ENCODE peak calls at places on chromosomes 2 and 18, in five cellular contexts. U, D, L, B and G are unnamed samples.

GRCh38 chr18:49691177-49691608 is 122.1 kb downstream of the ACAA2 start:
- DNase-seq in U (no peak), D (no peak), L (no peak), B (peak), G (no peak)

GRCh38 chr18:70380915-70381896 is 92.4 kb downstream of the SOCS6 start:
- DNase-seq in U (peak), D (no peak), L (peak), B (no peak), G (no peak)

GRCh38 chr2:238948765-238949641 is 101.1 kb downstream of the TWIST2 start:
- DNase-seq in U (no peak), D (no peak), L (no peak), B (peak), G (no peak)

GRCh38 chr2:220273082-220273481 is 645.7 kb downstream of the SLC4A3 start:
- DNase-seq in U (no peak), D (no peak), L (no peak), B (peak), G (no peak)

GRCh38 chr18:9102391-9103216 is at the start of gene NDUFV2:
- DNase-seq in U (peak), D (peak), L (peak), B (peak), G (peak)

GRCh38 chr18:57210101-57210661 is 63.3 kb downstream of the BOD1L2 start:
- DNase-seq in U (peak), D (no peak), L (peak), B (peak), G (no peak)

GRCh38 chr2:223612501-223612900 is 10.3 kb upstream of the SCG2 start:
- DNase-seq in U (no peak), D (no peak), L (no peak), B (no peak), G (no peak)

GRCh38 chr2:88265352-88265960 is 95.3 kb downstream of the THNSL2 start:
- DNase-seq in U (no peak), D (no peak), L (peak), B (peak), G (no peak)

GRCh38 chr2:173964565-173965371 is 405 bp downstream of the SP3 start:
- DNase-seq in U (peak), D (peak), L (peak), B (peak), G (peak)

GRCh38 chr18:9802774-9803697 is 82.7 kb upstream of the TXNDC2 start:
- DNase-seq in U (peak), D (no peak), L (no peak), B (no peak), G (no peak)

GRCh38 chr18:21272016-21272582 is 30.1 kb downstream of the GREB1L start:
- DNase-seq in U (no peak), D (no peak), L (no peak), B (no peak), G (no peak)

GRCh38 chr18:76459687-76460350 is 35.2 kb downstream of the ZNF516 start:
- DNase-seq in U (no peak), D (no peak), L (peak), B (peak), G (no peak)

GRCh38 chr2:240916571-240917008 is 10.5 kb downstream of the CROCC2 start:
- DNase-seq in U (peak), D (no peak), L (peak), B (peak), G (peak)

GRCh38 chr18:58565021-58565420 is 63.9 kb downstream of the ALPK2 start:
- DNase-seq in U (no peak), D (peak), L (no peak), B (no peak), G (no peak)

GRCh38 chr2:105177008-105177407 is 64.5 kb upstream of the GPR45 start:
- DNase-seq in U (no peak), D (no peak), L (no peak), B (no peak), G (no peak)

GRCh38 chr2:216017365-216017764 is 4.0 kb upstream of the MREG start:
- DNase-seq in U (no peak), D (peak), L (no peak), B (peak), G (peak)

GRCh38 chr18:76380791-76381405 is 114.1 kb downstream of the ZNF516 start:
- DNase-seq in U (peak), D (peak), L (no peak), B (no peak), G (no peak)

GRCh38 chr2:232924433-232924832 is 54.4 kb downstream of the SNORC start:
- DNase-seq in U (no peak), D (no peak), L (no peak), B (no peak), G (no peak)

GRCh38 chr2:219057709-219058540 is 2.8 kb downstream of the IHH start:
- DNase-seq in U (peak), D (peak), L (peak), B (peak), G (peak)

GRCh38 chr18:22385718-22386117 is 32.0 kb downstream of the CTAGE1 start:
- DNase-seq in U (no peak), D (no peak), L (no peak), B (peak), G (no peak)

GRCh38 chr2:38268001-38268400 is 109.1 kb downstream of the ATL2 start:
- DNase-seq in U (no peak), D (no peak), L (no peak), B (no peak), G (no peak)

GRCh38 chr18:37565138-37565984 is at the start of gene CELF4:
- DNase-seq in U (peak), D (no peak), L (peak), B (no peak), G (peak)

GRCh38 chr2:27118525-27119329 is at the start of gene CGREF1:
- DNase-seq in U (peak), D (no peak), L (peak), B (peak), G (peak)

DNA sequence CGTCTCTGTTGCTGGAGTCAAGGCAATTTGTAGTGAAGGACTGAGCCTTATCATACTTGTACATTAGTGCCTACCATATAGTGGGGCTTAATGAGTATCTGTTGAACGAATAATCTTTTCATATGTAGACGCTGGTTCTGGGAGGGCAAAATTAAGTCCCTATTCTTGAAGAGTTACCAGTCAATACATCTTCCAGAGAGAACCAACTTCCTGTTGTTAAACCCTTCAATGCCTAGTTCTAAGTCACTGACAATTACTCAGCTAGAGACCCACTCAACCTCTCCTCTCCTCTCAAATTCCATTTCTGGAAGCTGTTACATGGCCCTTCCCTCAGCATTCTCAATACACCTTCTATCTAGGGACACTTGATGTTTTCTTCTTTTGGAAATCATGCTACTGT is 1.1 kb upstream of the MOB4 start:
- DNase-seq in U (no peak), D (peak), L (no peak), B (peak), G (peak)
- TF ChIP-seq EZH2phosphoT487 in U (no peak), D (no peak), L (no peak), B (no peak), G (no peak)

GRCh38 chr2:150388289-150388625 is 99.2 kb downstream of the RND3 start:
- DNase-seq in U (no peak), D (no peak), L (no peak), B (no peak), G (no peak)
- TF ChIP-seq EZH2phosphoT487 in U (no peak), D (no peak), L (no peak), B (no peak), G (no peak)

DNA sequence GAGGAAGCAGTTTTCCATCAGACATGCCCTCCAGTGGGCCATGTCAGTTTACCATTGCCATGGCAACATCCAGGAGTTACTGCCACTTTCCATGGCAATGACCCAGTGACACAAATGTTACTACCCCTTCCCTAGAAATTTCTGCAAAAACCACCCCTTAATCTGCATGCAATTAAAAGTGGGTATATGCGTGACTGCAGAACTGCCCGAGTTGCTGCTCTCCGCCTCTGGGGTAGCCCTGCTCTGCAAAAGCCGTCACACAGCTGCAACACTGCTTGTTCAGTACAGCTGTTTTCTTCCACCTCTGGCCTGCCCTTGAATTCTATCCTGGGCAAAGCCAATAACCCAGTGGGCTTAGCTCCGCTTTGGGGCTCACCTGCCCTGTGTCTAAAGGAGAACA is 58.6 kb downstream of the TMEM18 start:
- DNase-seq in U (no peak), D (no peak), L (no peak), B (no peak), G (no peak)
- TF ChIP-seq EZH2phosphoT487 in U (no peak), D (no peak), L (no peak), B (no peak), G (no peak)

GRCh38 chr2:28654286-28654980 is 97.2 kb upstream of the PPP1CB start:
- DNase-seq in U (no peak), D (no peak), L (no peak), B (no peak), G (no peak)

GRCh38 chr2:28658369-28658768 is 93.3 kb upstream of the PPP1CB start:
- DNase-seq in U (no peak), D (no peak), L (peak), B (peak), G (no peak)

GRCh38 chr2:28654981-28655322 is 96.7 kb upstream of the PPP1CB start:
- DNase-seq in U (no peak), D (no peak), L (peak), B (peak), G (no peak)

GRCh38 chr2:28659127-28659526 is 92.5 kb upstream of the PPP1CB start:
- DNase-seq in U (no peak), D (no peak), L (no peak), B (no peak), G (no peak)

GRCh38 chr2:28656937-28657615 is 94.6 kb upstream of the PPP1CB start:
- DNase-seq in U (no peak), D (no peak), L (no peak), B (peak), G (no peak)
- TF ChIP-seq EZH2phosphoT487 in U (no peak), D (no peak), L (no peak), B (no peak), G (no peak)

GRCh38 chr2:66839551-66840320 is 404.8 kb downstream of the MEIS1 start:
- DNase-seq in U (no peak), D (no peak), L (peak), B (peak), G (no peak)
- TF ChIP-seq EZH2phosphoT487 in U (no peak), D (no peak), L (no peak), B (no peak), G (no peak)

DNA sequence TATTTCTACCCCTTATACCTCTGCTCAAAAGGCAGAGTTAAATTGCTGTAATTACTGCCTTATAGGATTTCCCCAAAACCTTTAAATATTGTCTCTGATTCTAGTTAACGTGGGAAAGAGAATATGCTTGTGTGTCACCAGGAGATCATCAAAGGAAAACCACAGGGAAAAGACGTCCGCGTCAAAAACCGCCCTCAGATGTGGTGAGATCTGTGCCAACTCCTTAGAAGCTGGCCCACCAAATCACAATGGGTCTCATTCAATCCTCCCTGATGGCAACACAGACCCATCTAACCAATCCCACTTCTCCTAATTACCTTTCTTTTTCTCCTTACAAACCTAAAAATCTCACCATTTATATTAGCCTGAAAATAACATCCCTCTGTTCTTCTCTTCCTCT is 25.4 kb downstream of the VPS54 start:
- DNase-seq in U (no peak), D (no peak), L (no peak), B (no peak), G (no peak)
- TF ChIP-seq EZH2phosphoT487 in U (no peak), D (no peak), L (no peak), B (no peak), G (no peak)

GRCh38 chr2:146916914-146917313 is 927.9 kb upstream of the ACVR2A start:
- DNase-seq in U (peak), D (no peak), L (no peak), B (no peak), G (no peak)

GRCh38 chr2:146917430-146918037 is 927.3 kb upstream of the ACVR2A start:
- DNase-seq in U (no peak), D (no peak), L (peak), B (no peak), G (no peak)

GRCh38 chr2:146912536-146912935 is 932.3 kb upstream of the ACVR2A start:
- DNase-seq in U (no peak), D (no peak), L (no peak), B (no peak), G (no peak)

GRCh38 chr2:146913476-146913875 is 931.4 kb upstream of the ACVR2A start:
- DNase-seq in U (no peak), D (no peak), L (no peak), B (peak), G (no peak)

GRCh38 chr2:146918280-146918679 is 926.5 kb upstream of the ACVR2A start:
- DNase-seq in U (no peak), D (no peak), L (no peak), B (no peak), G (no peak)
- TF ChIP-seq EZH2phosphoT487 in U (no peak), D (no peak), L (no peak), B (no peak), G (no peak)

GRCh38 chr2:11493282-11493681 is 27.3 kb upstream of the E2F6 start:
- DNase-seq in U (no peak), D (no peak), L (no peak), B (no peak), G (no peak)

GRCh38 chr2:11494310-11494709 is 28.3 kb upstream of the E2F6 start:
- DNase-seq in U (no peak), D (no peak), L (no peak), B (no peak), G (no peak)

GRCh38 chr2:11496311-11496710 is 30.4 kb upstream of the E2F6 start:
- DNase-seq in U (no peak), D (no peak), L (no peak), B (no peak), G (no peak)

GRCh38 chr2:11498126-11498473 is 32.1 kb upstream of the E2F6 start:
- DNase-seq in U (no peak), D (no peak), L (no peak), B (no peak), G (no peak)

DNA sequence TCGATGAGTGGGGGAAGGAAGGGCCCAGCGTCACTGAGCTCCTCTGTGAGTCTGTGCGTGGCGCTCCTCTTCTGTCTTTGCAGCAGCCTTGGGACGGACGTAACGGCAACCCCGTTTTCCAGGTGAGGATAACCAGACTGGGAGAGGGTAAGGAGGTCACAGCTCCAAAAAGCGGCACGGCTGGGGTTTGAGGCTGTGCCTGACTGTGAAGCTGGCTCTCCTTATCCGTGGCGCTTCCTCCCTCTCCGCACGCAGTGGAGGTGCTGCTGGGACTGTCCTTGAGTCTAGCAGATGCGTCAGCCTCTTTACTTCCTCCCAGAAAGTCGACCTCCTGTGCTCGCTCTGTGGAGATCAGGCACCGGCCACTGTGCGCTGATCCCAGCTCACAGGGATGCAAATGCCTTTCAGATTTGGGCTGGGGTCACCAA is 29.9 kb upstream of the E2F6 start:
- DNase-seq in U (peak), D (no peak), L (peak), B (no peak), G (no peak)
- TF ChIP-seq EZH2phosphoT487 in U (no peak), D (no peak), L (no peak), B (no peak), G (no peak)